ENCODE peak calls at places on chromosomes 4 and X, in six cellular contexts. One of them, this sample, is unnamed.

GRCh38 chr4:128961405-128961804 is 131.9 kb downstream of the SCLT1 start:
- DNase-seq in nucleus accumbens: no peak
- DNase-seq in endothelial cell: no peak
- DNase-seq in midbrain: no peak
- DNase-seq in neural progenitor cell: no peak
- DNase-seq in T-helper 17 cell: no peak
- DNase-seq in this sample: no peak

GRCh38 chr4:182758288-182758687 is 158.9 kb downstream of the DCTD start:
- DNase-seq in nucleus accumbens: no peak
- DNase-seq in endothelial cell: no peak
- DNase-seq in midbrain: no peak
- DNase-seq in neural progenitor cell: peak
- DNase-seq in T-helper 17 cell: no peak
- DNase-seq in this sample: no peak

GRCh38 chr4:142549726-142550463 is 296.2 kb downstream of the INPP4B start:
- DNase-seq in nucleus accumbens: no peak
- DNase-seq in endothelial cell: no peak
- DNase-seq in midbrain: no peak
- DNase-seq in neural progenitor cell: no peak
- DNase-seq in T-helper 17 cell: no peak
- DNase-seq in this sample: no peak

GRCh38 chr4:74230902-74231499 is 73.1 kb downstream of the MTHFD2L start:
- DNase-seq in nucleus accumbens: no peak
- DNase-seq in endothelial cell: no peak
- DNase-seq in midbrain: no peak
- DNase-seq in neural progenitor cell: no peak
- DNase-seq in T-helper 17 cell: no peak
- DNase-seq in this sample: no peak

GRCh38 chr4:107631568-107631967 is 88.5 kb downstream of the PAPSS1 start:
- DNase-seq in nucleus accumbens: no peak
- DNase-seq in endothelial cell: no peak
- DNase-seq in midbrain: no peak
- DNase-seq in neural progenitor cell: no peak
- DNase-seq in T-helper 17 cell: no peak
- DNase-seq in this sample: no peak

GRCh38 chrX:132532955-132533354 is 44.1 kb upstream of the MBNL3 start:
- DNase-seq in nucleus accumbens: no peak
- DNase-seq in endothelial cell: no peak
- DNase-seq in midbrain: no peak
- DNase-seq in neural progenitor cell: no peak
- DNase-seq in T-helper 17 cell: no peak
- DNase-seq in this sample: no peak

GRCh38 chr4:139167774-139168444 is 9.1 kb downstream of the ELF2 start:
- DNase-seq in nucleus accumbens: no peak
- DNase-seq in endothelial cell: no peak
- DNase-seq in midbrain: no peak
- DNase-seq in neural progenitor cell: no peak
- DNase-seq in T-helper 17 cell: no peak
- DNase-seq in this sample: no peak

GRCh38 chrX:110420771-110421498 is 62.3 kb downstream of the RTL9 start:
- DNase-seq in nucleus accumbens: peak
- DNase-seq in endothelial cell: peak
- DNase-seq in midbrain: peak
- DNase-seq in neural progenitor cell: no peak
- DNase-seq in T-helper 17 cell: no peak
- DNase-seq in this sample: peak

GRCh38 chr4:119490335-119490734 is 138.3 kb downstream of the PDE5A start:
- DNase-seq in nucleus accumbens: no peak
- DNase-seq in endothelial cell: peak
- DNase-seq in midbrain: no peak
- DNase-seq in neural progenitor cell: peak
- DNase-seq in T-helper 17 cell: no peak
- DNase-seq in this sample: no peak